ENCODE peak calls at places on chromosomes 7 and 10, in nine cellular contexts. One of them, this sample, is unnamed.

GRCh38 chr7:37065779-37066271 is 341.5 kb upstream of the AOAH start:
- DNase-seq in HCT116: no peak
- DNase-seq in PC-9: no peak
- DNase-seq in hepatocyte: peak; percentile 50
- DNase-seq in GM23248: no peak
- DNase-seq in GM23338: no peak
- DNase-seq in Karpas-422: no peak
- DNase-seq in PC-3: no peak
- DNase-seq in MM.1S: no peak
- DNase-seq in this sample: no peak

GRCh38 chr7:5472432-5473315 is 49.0 kb upstream of the TNRC18 start:
- DNase-seq in GM23248: no peak
- DNase-seq in MM.1S: no peak
- DNase-seq in PC-3: no peak
- DNase-seq in Karpas-422: peak; percentile 75
- DNase-seq in GM23338: no peak
- DNase-seq in HCT116: no peak
- DNase-seq in hepatocyte: no peak
- DNase-seq in PC-9: no peak
- DNase-seq in this sample: no peak

GRCh38 chr7:2954433-2954853 is 89.2 kb downstream of the CARD11 start:
- DNase-seq in hepatocyte: no peak
- DNase-seq in PC-3: no peak
- DNase-seq in GM23248: no peak
- DNase-seq in GM23338: no peak
- DNase-seq in HCT116: no peak
- DNase-seq in Karpas-422: no peak
- DNase-seq in PC-9: no peak
- DNase-seq in MM.1S: no peak
- DNase-seq in this sample: no peak

GRCh38 chr7:110514973-110515372 is 576.0 kb upstream of the LRRN3 start:
- DNase-seq in PC-9: no peak
- DNase-seq in Karpas-422: no peak
- DNase-seq in PC-3: no peak
- DNase-seq in HCT116: no peak
- DNase-seq in GM23338: no peak
- DNase-seq in GM23248: no peak
- DNase-seq in hepatocyte: no peak
- DNase-seq in MM.1S: no peak
- DNase-seq in this sample: no peak

GRCh38 chr7:92699560-92699959 is 109.4 kb upstream of the FAM133B start:
- DNase-seq in HCT116: no peak
- DNase-seq in Karpas-422: no peak
- DNase-seq in GM23248: peak; percentile 48
- DNase-seq in PC-9: no peak
- DNase-seq in PC-3: no peak
- DNase-seq in hepatocyte: no peak
- DNase-seq in MM.1S: no peak
- DNase-seq in GM23338: no peak
- DNase-seq in this sample: no peak

GRCh38 chr10:61902448-61903183 is 1.1 kb downstream of the ARID5B start:
- DNase-seq in GM23338: peak; percentile 64
- DNase-seq in MM.1S: peak; percentile 72
- DNase-seq in HCT116: peak; percentile 51
- DNase-seq in PC-3: peak; percentile 95
- DNase-seq in hepatocyte: peak; percentile 68
- DNase-seq in Karpas-422: peak; percentile 84
- DNase-seq in PC-9: peak; percentile 52
- DNase-seq in GM23248: peak; percentile 77
- DNase-seq in this sample: peak; percentile 81

GRCh38 chr10:91034042-91034441 is 113.2 kb upstream of the ANKRD1 start:
- DNase-seq in PC-9: no peak
- DNase-seq in GM23248: no peak
- DNase-seq in GM23338: no peak
- DNase-seq in Karpas-422: no peak
- DNase-seq in HCT116: no peak
- DNase-seq in MM.1S: no peak
- DNase-seq in PC-3: no peak
- DNase-seq in hepatocyte: no peak
- DNase-seq in this sample: no peak

GRCh38 chr7:133561361-133561760 is 308.5 kb downstream of the EXOC4 start:
- DNase-seq in PC-9: no peak
- DNase-seq in GM23248: peak; percentile 33
- DNase-seq in hepatocyte: no peak
- DNase-seq in GM23338: peak; percentile 16
- DNase-seq in PC-3: no peak
- DNase-seq in HCT116: no peak
- DNase-seq in MM.1S: no peak
- DNase-seq in Karpas-422: no peak
- DNase-seq in this sample: no peak

GRCh38 chr7:147197006-147197405 is 1080.4 kb downstream of the CNTNAP2 start:
- DNase-seq in GM23248: peak; percentile 2
- DNase-seq in hepatocyte: no peak
- DNase-seq in PC-9: no peak
- DNase-seq in GM23338: no peak
- DNase-seq in PC-3: peak; percentile 3
- DNase-seq in MM.1S: peak; percentile 60
- DNase-seq in Karpas-422: no peak
- DNase-seq in HCT116: no peak
- DNase-seq in this sample: no peak

GRCh38 chr10:67837519-67838314 is at the start of gene DNAJC12:
- DNase-seq in PC-3: peak; percentile 78
- DNase-seq in GM23248: peak; percentile 61
- DNase-seq in PC-9: no peak
- DNase-seq in hepatocyte: peak; percentile 62
- DNase-seq in HCT116: peak; percentile 37
- DNase-seq in GM23338: peak; percentile 65
- DNase-seq in Karpas-422: peak; percentile 88
- DNase-seq in MM.1S: peak; percentile 69
- DNase-seq in this sample: peak; percentile 79

GRCh38 chr10:84026821-84027257 is 112.5 kb upstream of the GHITM start:
- DNase-seq in Karpas-422: peak; percentile 55
- DNase-seq in hepatocyte: peak; percentile 34
- DNase-seq in PC-9: peak; percentile 16
- DNase-seq in MM.1S: no peak
- DNase-seq in GM23338: peak; percentile 73
- DNase-seq in GM23248: peak; percentile 30
- DNase-seq in PC-3: peak; percentile 20
- DNase-seq in HCT116: peak; percentile 7
- DNase-seq in this sample: peak; percentile 30

GRCh38 chr7:157729566-157729965 is 392.8 kb downstream of the DNAJB6 start:
- DNase-seq in PC-3: no peak
- DNase-seq in GM23338: no peak
- DNase-seq in GM23248: no peak
- DNase-seq in hepatocyte: no peak
- DNase-seq in Karpas-422: no peak
- DNase-seq in PC-9: no peak
- DNase-seq in HCT116: no peak
- DNase-seq in MM.1S: no peak
- DNase-seq in this sample: no peak

GRCh38 chr7:101593556-101593955 is 35.5 kb downstream of the MYL10 start:
- DNase-seq in PC-3: no peak
- DNase-seq in MM.1S: no peak
- DNase-seq in hepatocyte: no peak
- DNase-seq in GM23248: no peak
- DNase-seq in HCT116: no peak
- DNase-seq in Karpas-422: no peak
- DNase-seq in PC-9: no peak
- DNase-seq in GM23338: no peak
- DNase-seq in this sample: no peak

GRCh38 chr7:90288154-90288553 is 33.0 kb downstream of the FAM237B start:
- DNase-seq in MM.1S: no peak
- DNase-seq in GM23248: no peak
- DNase-seq in HCT116: no peak
- DNase-seq in Karpas-422: no peak
- DNase-seq in PC-9: no peak
- DNase-seq in PC-3: no peak
- DNase-seq in GM23338: no peak
- DNase-seq in hepatocyte: no peak
- DNase-seq in this sample: no peak

GRCh38 chr7:142557971-142558582 is 191.2 kb upstream of the PRSS1 start:
- DNase-seq in PC-3: peak; percentile 79
- DNase-seq in GM23338: peak; percentile 84
- DNase-seq in PC-9: peak; percentile 14
- DNase-seq in Karpas-422: peak; percentile 74
- DNase-seq in MM.1S: peak; percentile 75
- DNase-seq in hepatocyte: peak; percentile 44
- DNase-seq in GM23248: peak; percentile 69
- DNase-seq in HCT116: peak; percentile 51
- DNase-seq in this sample: peak; percentile 48

GRCh38 chr7:47379629-47380324 is 202.1 kb downstream of the TNS3 start:
- DNase-seq in hepatocyte: peak; percentile 62
- DNase-seq in Karpas-422: no peak
- DNase-seq in GM23338: peak; percentile 42
- DNase-seq in PC-3: peak; percentile 83
- DNase-seq in PC-9: peak; percentile 86
- DNase-seq in MM.1S: no peak
- DNase-seq in GM23248: peak; percentile 28
- DNase-seq in HCT116: peak; percentile 45
- DNase-seq in this sample: no peak

GRCh38 chr7:151993977-151994676 is 31.3 kb upstream of the GALNT11 start:
- DNase-seq in PC-3: peak; percentile 7
- DNase-seq in MM.1S: no peak
- DNase-seq in GM23338: peak; percentile 26
- DNase-seq in hepatocyte: no peak
- DNase-seq in PC-9: no peak
- DNase-seq in Karpas-422: no peak
- DNase-seq in GM23248: peak; percentile 5
- DNase-seq in HCT116: no peak
- DNase-seq in this sample: no peak

GRCh38 chr10:76209135-76209534 is 777.7 kb downstream of the LRMDA start:
- DNase-seq in PC-9: no peak
- DNase-seq in GM23338: no peak
- DNase-seq in PC-3: peak; percentile 44
- DNase-seq in GM23248: peak; percentile 72
- DNase-seq in MM.1S: no peak
- DNase-seq in hepatocyte: no peak
- DNase-seq in Karpas-422: no peak
- DNase-seq in HCT116: no peak
- DNase-seq in this sample: no peak

GRCh38 chr10:120034236-120034635 is 141.7 kb downstream of the SEC23IP start:
- DNase-seq in HCT116: no peak
- DNase-seq in MM.1S: no peak
- DNase-seq in PC-3: no peak
- DNase-seq in hepatocyte: no peak
- DNase-seq in Karpas-422: no peak
- DNase-seq in GM23248: no peak
- DNase-seq in PC-9: no peak
- DNase-seq in GM23338: no peak
- DNase-seq in this sample: no peak

GRCh38 chr7:23530901-23531793 is 634 bp downstream of the TRA2A start:
- DNase-seq in GM23248: peak; percentile 86
- DNase-seq in PC-3: peak; percentile 40
- DNase-seq in GM23338: peak; percentile 76
- DNase-seq in MM.1S: peak; percentile 50
- DNase-seq in HCT116: no peak
- DNase-seq in PC-9: peak; percentile 17
- DNase-seq in hepatocyte: peak; percentile 79
- DNase-seq in Karpas-422: peak; percentile 79
- DNase-seq in this sample: peak; percentile 70

DNA sequence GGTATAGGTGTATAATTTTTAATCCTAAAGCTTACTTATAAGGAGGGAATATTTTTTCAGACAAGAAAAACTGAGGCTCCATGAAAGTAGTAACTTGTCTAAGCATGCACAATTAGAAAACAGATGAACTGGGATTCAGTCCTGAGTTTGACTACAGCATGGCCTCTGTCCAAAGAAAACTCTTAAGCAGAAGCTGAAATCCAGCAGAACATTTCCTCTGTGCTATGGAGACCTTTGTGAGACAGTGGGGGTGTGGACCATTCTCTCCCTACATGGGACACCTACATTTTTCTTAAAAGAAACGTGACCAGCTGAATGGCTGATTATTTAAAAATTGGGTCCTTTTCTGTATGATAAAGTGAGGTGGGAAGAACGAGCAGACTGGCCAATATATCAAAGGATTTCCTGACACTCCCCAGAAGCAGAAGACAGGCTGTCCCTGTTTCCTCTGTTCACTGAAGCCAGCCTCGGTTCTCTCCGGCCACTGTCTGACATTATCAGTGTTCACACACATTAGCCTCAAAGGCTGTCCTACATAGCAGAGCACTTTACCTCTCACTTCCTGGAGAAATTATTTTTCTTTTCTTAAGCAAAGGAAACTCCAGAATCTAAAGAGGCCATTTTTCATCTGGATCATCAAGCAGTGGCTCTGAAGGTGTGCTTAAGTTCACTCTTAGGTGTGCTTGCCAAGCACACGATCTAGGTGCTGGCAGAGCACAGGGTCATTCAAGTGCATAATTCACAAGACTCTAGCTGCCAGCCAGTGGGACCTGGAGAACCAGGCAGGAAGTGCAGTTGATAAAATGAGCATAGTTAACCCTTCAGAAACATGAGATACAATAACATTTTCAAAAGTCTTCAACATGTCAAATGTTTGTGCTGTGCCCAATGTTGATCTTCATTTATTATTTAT is 40.4 kb upstream of the KIAA1217 start:
- DNase-seq in PC-9: no peak
- DNase-seq in HCT116: no peak
- DNase-seq in hepatocyte: no peak
- DNase-seq in PC-3: no peak
- DNase-seq in Karpas-422: no peak
- DNase-seq in GM23248: no peak
- DNase-seq in GM23338: no peak
- DNase-seq in MM.1S: no peak
- DNase-seq in this sample: no peak
- H3K9me2 ChIP-seq in PC-9: no peaks in the 10 kb centered on the region
- H3K9me2 ChIP-seq in HCT116: no peaks in the 10 kb centered on the region
- H3K9me2 ChIP-seq in hepatocyte: no peaks in the 10 kb centered on the region
- H3K9me2 ChIP-seq in PC-3: no peaks in the 10 kb centered on the region
- H3K9me2 ChIP-seq in Karpas-422: no peaks in the 10 kb centered on the region
- H3K9me2 ChIP-seq in GM23248: no peaks in the 10 kb centered on the region
- H3K9me2 ChIP-seq in GM23338: peaks cover 6% of the 10 kb centered on the region
- H3K9me2 ChIP-seq in MM.1S: no peaks in the 10 kb centered on the region
- H3K9me2 ChIP-seq in this sample: no peaks in the 10 kb centered on the region

GRCh38 chr7:25359471-25360059 is 131.3 kb upstream of the NPVF start:
- DNase-seq in PC-9: no peak
- DNase-seq in HCT116: no peak
- DNase-seq in Karpas-422: no peak
- DNase-seq in hepatocyte: peak; percentile 43
- DNase-seq in PC-3: no peak
- DNase-seq in GM23248: peak; percentile 5
- DNase-seq in GM23338: peak; percentile 36
- DNase-seq in MM.1S: no peak
- DNase-seq in this sample: no peak
- H3K9me2 ChIP-seq in PC-9: no peaks in the 10 kb centered on the region
- H3K9me2 ChIP-seq in HCT116: no peaks in the 10 kb centered on the region
- H3K9me2 ChIP-seq in Karpas-422: no peaks in the 10 kb centered on the region
- H3K9me2 ChIP-seq in hepatocyte: no peaks in the 10 kb centered on the region
- H3K9me2 ChIP-seq in PC-3: no peaks in the 10 kb centered on the region
- H3K9me2 ChIP-seq in GM23248: no peaks in the 10 kb centered on the region
- H3K9me2 ChIP-seq in GM23338: peaks cover 4% of the 10 kb centered on the region
- H3K9me2 ChIP-seq in MM.1S: no peaks in the 10 kb centered on the region
- H3K9me2 ChIP-seq in this sample: no peaks in the 10 kb centered on the region

GRCh38 chr10:8810677-8811076 is 756.2 kb downstream of the GATA3 start:
- DNase-seq in Karpas-422: no peak
- DNase-seq in MM.1S: no peak
- DNase-seq in PC-3: no peak
- DNase-seq in GM23338: no peak
- DNase-seq in GM23248: no peak
- DNase-seq in PC-9: no peak
- DNase-seq in hepatocyte: no peak
- DNase-seq in HCT116: no peak
- DNase-seq in this sample: no peak
- H3K9me2 ChIP-seq in Karpas-422: no peaks in the 10 kb centered on the region
- H3K9me2 ChIP-seq in MM.1S: no peaks in the 10 kb centered on the region
- H3K9me2 ChIP-seq in PC-3: no peaks in the 10 kb centered on the region
- H3K9me2 ChIP-seq in GM23338: no peaks in the 10 kb centered on the region
- H3K9me2 ChIP-seq in GM23248: no peaks in the 10 kb centered on the region
- H3K9me2 ChIP-seq in PC-9: no peaks in the 10 kb centered on the region
- H3K9me2 ChIP-seq in hepatocyte: no peaks in the 10 kb centered on the region
- H3K9me2 ChIP-seq in HCT116: no peaks in the 10 kb centered on the region
- H3K9me2 ChIP-seq in this sample: no peaks in the 10 kb centered on the region

GRCh38 chr10:5970066-5970465 is 7.3 kb downstream of the IL15RA start:
- DNase-seq in GM23338: no peak
- DNase-seq in GM23248: no peak
- DNase-seq in HCT116: no peak
- DNase-seq in PC-3: no peak
- DNase-seq in hepatocyte: no peak
- DNase-seq in MM.1S: no peak
- DNase-seq in PC-9: no peak
- DNase-seq in Karpas-422: no peak
- DNase-seq in this sample: no peak
- H3K9me2 ChIP-seq in GM23338: no peaks in the 10 kb centered on the region
- H3K9me2 ChIP-seq in GM23248: no peaks in the 10 kb centered on the region
- H3K9me2 ChIP-seq in HCT116: no peaks in the 10 kb centered on the region
- H3K9me2 ChIP-seq in PC-3: no peaks in the 10 kb centered on the region
- H3K9me2 ChIP-seq in hepatocyte: no peaks in the 10 kb centered on the region
- H3K9me2 ChIP-seq in MM.1S: no peaks in the 10 kb centered on the region
- H3K9me2 ChIP-seq in PC-9: no peaks in the 10 kb centered on the region
- H3K9me2 ChIP-seq in Karpas-422: no peaks in the 10 kb centered on the region
- H3K9me2 ChIP-seq in this sample: no peaks in the 10 kb centered on the region